ENCODE peak calls at places on chromosomes 3 and 15, in eight cellular contexts. One of them, this sample, is unnamed.

GRCh38 chr3:37492468-37492867 is 318.1 kb upstream of the LRRFIP2 start:
- DNase-seq in caudate nucleus: no peak
- DNase-seq in breast epithelium: no peak
- DNase-seq in hippocampal formation: no peak
- DNase-seq in cardiac muscle cell: no peak
- DNase-seq in GOT3: no peak
- DNase-seq in SHP77: no peak
- DNase-seq in HCEC 1CT: no peak
- DNase-seq in this sample: no peak

GRCh38 chr3:122795674-122795969 is 753 bp downstream of the SLC49A4 start:
- DNase-seq in GOT3: no peak
- DNase-seq in HCEC 1CT: no peak
- DNase-seq in cardiac muscle cell: no peak
- DNase-seq in caudate nucleus: no peak
- DNase-seq in hippocampal formation: no peak
- DNase-seq in breast epithelium: no peak
- DNase-seq in SHP77: no peak
- DNase-seq in this sample: no peak

GRCh38 chr3:29176501-29176900 is 104.4 kb upstream of the RBMS3 start:
- DNase-seq in breast epithelium: no peak
- DNase-seq in caudate nucleus: no peak
- DNase-seq in SHP77: no peak
- DNase-seq in cardiac muscle cell: no peak
- DNase-seq in HCEC 1CT: no peak
- DNase-seq in GOT3: no peak
- DNase-seq in hippocampal formation: no peak
- DNase-seq in this sample: no peak

GRCh38 chr15:63449711-63450110 is 54.7 kb upstream of the USP3 start:
- DNase-seq in SHP77: no peak
- DNase-seq in breast epithelium: no peak
- DNase-seq in HCEC 1CT: no peak
- DNase-seq in cardiac muscle cell: no peak
- DNase-seq in hippocampal formation: no peak
- DNase-seq in GOT3: no peak
- DNase-seq in caudate nucleus: no peak
- DNase-seq in this sample: no peak

GRCh38 chr15:70461992-70462391 is 301.4 kb downstream of the UACA start:
- DNase-seq in hippocampal formation: no peak
- DNase-seq in HCEC 1CT: no peak
- DNase-seq in caudate nucleus: no peak
- DNase-seq in SHP77: no peak
- DNase-seq in breast epithelium: no peak
- DNase-seq in GOT3: no peak
- DNase-seq in cardiac muscle cell: no peak
- DNase-seq in this sample: no peak

GRCh38 chr3:23111799-23112198 is 91.3 kb upstream of the UBE2E2 start:
- DNase-seq in HCEC 1CT: no peak
- DNase-seq in hippocampal formation: no peak
- DNase-seq in caudate nucleus: no peak
- DNase-seq in SHP77: no peak
- DNase-seq in cardiac muscle cell: no peak
- DNase-seq in breast epithelium: no peak
- DNase-seq in GOT3: no peak
- DNase-seq in this sample: no peak

GRCh38 chr3:113084777-113085176 is 94.0 kb downstream of the GTPBP8 start:
- DNase-seq in cardiac muscle cell: no peak
- DNase-seq in hippocampal formation: no peak
- DNase-seq in SHP77: no peak
- DNase-seq in breast epithelium: peak
- DNase-seq in GOT3: no peak
- DNase-seq in HCEC 1CT: peak
- DNase-seq in caudate nucleus: no peak
- DNase-seq in this sample: no peak

GRCh38 chr3:66481071-66482001 is 19.5 kb downstream of the LRIG1 start:
- DNase-seq in GOT3: no peak
- DNase-seq in HCEC 1CT: no peak
- DNase-seq in SHP77: no peak
- DNase-seq in caudate nucleus: no peak
- DNase-seq in hippocampal formation: no peak
- DNase-seq in cardiac muscle cell: no peak
- DNase-seq in breast epithelium: no peak
- DNase-seq in this sample: no peak

GRCh38 chr15:26736502-26737248 is 36.2 kb downstream of the GABRB3 start:
- DNase-seq in SHP77: no peak
- DNase-seq in breast epithelium: no peak
- DNase-seq in HCEC 1CT: no peak
- DNase-seq in GOT3: no peak
- DNase-seq in hippocampal formation: no peak
- DNase-seq in cardiac muscle cell: no peak
- DNase-seq in caudate nucleus: no peak
- DNase-seq in this sample: no peak

GRCh38 chr3:44529927-44530326 is 25.1 kb upstream of the ZKSCAN7 start:
- DNase-seq in SHP77: no peak
- DNase-seq in caudate nucleus: no peak
- DNase-seq in hippocampal formation: no peak
- DNase-seq in GOT3: no peak
- DNase-seq in cardiac muscle cell: no peak
- DNase-seq in breast epithelium: no peak
- DNase-seq in HCEC 1CT: peak
- DNase-seq in this sample: no peak

GRCh38 chr3:10396931-10397330 is 76.0 kb upstream of the SEC13 start:
- DNase-seq in hippocampal formation: no peak
- DNase-seq in SHP77: no peak
- DNase-seq in cardiac muscle cell: no peak
- DNase-seq in breast epithelium: no peak
- DNase-seq in GOT3: no peak
- DNase-seq in caudate nucleus: no peak
- DNase-seq in HCEC 1CT: no peak
- DNase-seq in this sample: no peak

GRCh38 chr15:48040166-48040817 is 80.5 kb upstream of the SLC24A5 start:
- DNase-seq in hippocampal formation: peak
- DNase-seq in HCEC 1CT: peak
- DNase-seq in cardiac muscle cell: no peak
- DNase-seq in SHP77: peak
- DNase-seq in GOT3: no peak
- DNase-seq in breast epithelium: no peak
- DNase-seq in caudate nucleus: no peak
- DNase-seq in this sample: no peak

This sample was measured in nephron progenitor cell.